ENCODE peak calls at places on chromosome 1, in four cellular contexts. Z is Calu3, G is bronchial epithelial cell, T is breast epithelium. M is an unnamed sample.

GRCh38 chr1:9601942-9602793 is 13.5 kb downstream of the TMEM201 start:
- DNase-seq in Z (no peak), G (no peak), T (no peak), M (no peak)

GRCh38 chr1:183831336-183831735 is 26.4 kb downstream of the RGL1 start:
- DNase-seq in Z (no peak), G (no peak), T (no peak), M (no peak)

GRCh38 chr1:59767119-59767518 is 47.6 kb upstream of the HOOK1 start:
- DNase-seq in Z (no peak), G (peak; percentile 50), T (no peak), M (no peak)

GRCh38 chr1:40650075-40650474 is 15.4 kb downstream of the RIMS3 start:
- DNase-seq in Z (peak; percentile 23), G (peak; percentile 38), T (no peak), M (peak; percentile 56)

GRCh38 chr1:204909109-204909508 is 38.4 kb downstream of the NFASC start:
- DNase-seq in Z (no peak), G (peak; percentile 10), T (no peak), M (no peak)

GRCh38 chr1:30324251-30325084 is 398.9 kb downstream of the MATN1 start:
- DNase-seq in Z (no peak), G (no peak), T (no peak), M (no peak)

GRCh38 chr1:37497832-37498231 is 16.7 kb downstream of the MEAF6 start:
- DNase-seq in Z (peak; percentile 66), G (no peak), T (no peak), M (no peak)

GRCh38 chr1:53539711-53540603 is 80.8 kb downstream of the DMRTB1 start:
- DNase-seq in Z (no peak), G (no peak), T (no peak), M (no peak)

GRCh38 chr1:67937651-67938050 is 104.4 kb upstream of the GNG12 start:
- DNase-seq in Z (no peak), G (no peak), T (no peak), M (no peak)

GRCh38 chr1:15944308-15945010 is 31.4 kb downstream of the ZBTB17 start:
- DNase-seq in Z (no peak), G (no peak), T (no peak), M (no peak)

GRCh38 chr1:36905941-36906340 is 128.4 kb downstream of the GRIK3 start:
- DNase-seq in Z (no peak), G (no peak), T (no peak), M (no peak)

GRCh38 chr1:6056549-6056948 is 10.9 kb downstream of the KCNAB2 start:
- DNase-seq in Z (no peak), G (no peak), T (no peak), M (no peak)

GRCh38 chr1:20678599-20678998 is 17.4 kb upstream of the DDOST start:
- DNase-seq in Z (no peak), G (no peak), T (no peak), M (peak; percentile 61)

GRCh38 chr1:7948950-7949349 is 8.3 kb upstream of the TNFRSF9 start:
- DNase-seq in Z (no peak), G (peak; percentile 84), T (no peak), M (no peak)

GRCh38 chr1:53047737-53048344 is 14.2 kb upstream of the PODN start:
- DNase-seq in Z (no peak), G (peak; percentile 89), T (no peak), M (no peak)

GRCh38 chr1:83112248-83112885 is 886.6 kb downstream of the TTLL7 start:
- DNase-seq in Z (no peak), G (no peak), T (no peak), M (no peak)

GRCh38 chr1:156854634-156855033 is 4.3 kb downstream of the INSRR start:
- DNase-seq in Z (no peak), G (no peak), T (no peak), M (no peak)

GRCh38 chr1:147892731-147893214 is 9.8 kb upstream of the GJA8 start:
- DNase-seq in Z (peak; percentile 48), G (peak; percentile 51), T (no peak), M (peak; percentile 54)

GRCh38 chr1:237864338-237865244 is 26.1 kb downstream of the ZP4 start:
- DNase-seq in Z (peak; percentile 85), G (peak; percentile 12), T (no peak), M (peak; percentile 45)

GRCh38 chr1:42290130-42290529 is 44.9 kb downstream of the FOXJ3 start:
- DNase-seq in Z (no peak), G (peak; percentile 41), T (no peak), M (no peak)

GRCh38 chr1:5951846-5952410 is 40.3 kb downstream of the NPHP4 start:
- DNase-seq in Z (no peak), G (no peak), T (peak; percentile 33), M (no peak)

GRCh38 chr1:243890576-243890975 is 40.5 kb upstream of the AKT3 start:
- DNase-seq in Z (no peak), G (peak; percentile 17), T (no peak), M (no peak)

GRCh38 chr1:173867141-173867752 is 542 bp downstream of the GAS5 start:
- DNase-seq in Z (peak; percentile 41), G (no peak), T (no peak), M (no peak)

GRCh38 chr1:36856126-36856525 is 178.2 kb downstream of the GRIK3 start:
- DNase-seq in Z (no peak), G (no peak), T (no peak), M (no peak)

GRCh38 chr1:190738321-190738720 is 260.7 kb upstream of the BRINP3 start:
- DNase-seq in Z (no peak), G (no peak), T (no peak), M (no peak)

GRCh38 chr1:112457241-112457640 is 51.5 kb upstream of the WNT2B start:
- DNase-seq in Z (no peak), G (no peak), T (no peak), M (no peak)

GRCh38 chr1:923131-923990 is at the start of gene SAMD11:
- DNase-seq in Z (peak; percentile 90), G (no peak), T (peak; percentile 75), M (no peak)

GRCh38 chr1:200558866-200559459 is 61.6 kb downstream of the KIF14 start:
- DNase-seq in Z (peak; percentile 43), G (peak; percentile 67), T (no peak), M (peak; percentile 46)

GRCh38 chr1:177091036-177091435 is 73.5 kb downstream of the ASTN1 start:
- DNase-seq in Z (no peak), G (peak; percentile 21), T (no peak), M (no peak)

GRCh38 chr1:97008226-97008625 is 286.6 kb downstream of the PTBP2 start:
- DNase-seq in Z (no peak), G (no peak), T (no peak), M (no peak)

GRCh38 chr1:110956586-110956985 is 7.1 kb downstream of the LRIF1 start:
- DNase-seq in Z (no peak), G (no peak), T (no peak), M (no peak)

GRCh38 chr1:91900538-91900937 is 14.6 kb upstream of the TGFBR3 start:
- DNase-seq in Z (no peak), G (peak; percentile 96), T (no peak), M (no peak)

GRCh38 chr1:2875677-2876531 is 74.4 kb upstream of the TTC34 start:
- DNase-seq in Z (peak; percentile 45), G (no peak), T (no peak), M (no peak)
- TF ChIP-seq CTCF in Z (no peak), G (peak; percentile 12), T (no peak), M (no peak)

DNA sequence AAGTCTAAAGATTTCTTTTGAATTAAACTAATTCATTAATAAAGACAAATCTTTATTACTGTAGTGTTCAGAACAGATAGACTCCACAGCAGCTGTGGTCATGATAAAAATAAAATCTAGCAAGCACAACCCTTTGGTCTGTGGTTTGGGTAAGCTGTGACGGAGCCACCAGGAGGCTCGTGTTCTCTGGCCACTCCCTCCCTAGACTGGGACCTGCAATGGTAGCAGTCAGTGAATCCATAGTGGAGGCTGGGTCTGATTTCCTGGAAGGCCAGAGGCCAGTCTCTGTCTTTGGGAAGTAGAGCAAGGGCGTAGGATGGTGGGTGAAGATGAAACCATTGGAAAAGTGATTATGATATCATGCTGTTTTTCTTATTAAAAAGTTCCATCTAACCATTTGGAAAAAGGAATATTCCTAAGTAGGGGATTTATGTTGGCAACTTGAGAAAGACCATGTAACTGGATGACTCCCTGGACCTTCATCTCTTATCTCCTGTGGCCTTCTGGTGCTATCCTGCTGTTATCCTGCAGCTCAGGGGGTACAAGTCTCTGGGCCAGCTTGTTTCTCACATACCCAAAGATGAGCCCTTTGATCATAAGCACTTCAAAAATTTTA is 39.0 kb downstream of the TENT5C start:
- DNase-seq in Z (no peak), G (no peak), T (no peak), M (no peak)
- TF ChIP-seq CTCF in Z (no peak), G (no peak), T (no peak), M (no peak)

GRCh38 chr1:76949503-76949902 is 82.2 kb downstream of the ST6GALNAC5 start:
- DNase-seq in Z (no peak), G (peak; percentile 52), T (no peak), M (no peak)
- TF ChIP-seq CTCF in Z (no peak), G (no peak), T (no peak), M (no peak)

GRCh38 chr1:50108497-50109073 is at the start of gene ELAVL4:
- DNase-seq in Z (no peak), G (no peak), T (no peak), M (no peak)

GRCh38 chr1:50103615-50104081 is 5.1 kb upstream of the ELAVL4 start:
- DNase-seq in Z (no peak), G (no peak), T (no peak), M (no peak)

GRCh38 chr1:50106095-50106761 is 2.5 kb upstream of the ELAVL4 start:
- DNase-seq in Z (no peak), G (no peak), T (no peak), M (no peak)

GRCh38 chr1:50109647-50110075 is 941 bp downstream of the ELAVL4 start:
- DNase-seq in Z (no peak), G (no peak), T (no peak), M (no peak)

GRCh38 chr1:50105430-50105829 is 3.3 kb upstream of the ELAVL4 start:
- DNase-seq in Z (no peak), G (no peak), T (no peak), M (no peak)
- TF ChIP-seq CTCF in Z (no peak), G (peak; percentile 2), T (no peak), M (no peak)

M was measured in GM10248.